ENCODE peak calls at places on chromosomes 3 and 15, in seven cellular contexts. G is activated CD4-positive, alpha-beta T cell treated with anti-CD3 and anti-CD28 coated beads, Interleukin-2, amount 10 ng/mL, durations not matched to agents 7 days and 5 days; D is stimulated activated CD4-positive, alpha-beta T cell treated with anti-CD3 and anti-CD28 coated beads, Interleukin-4, amount 100 ng/mL, for 1 hour; S is ascending aorta; U is heart left ventricle; K is T follicular helper cell; J is IMR-90. N is an unnamed sample.

GRCh38 chr15:52112203-52112750 is 298 bp downstream of the BCL2L10 start:
- DNase-seq in D (peak; percentile 56), G (peak; percentile 49), U (peak; percentile 45), J (no peak), K (peak; percentile 30), S (peak; percentile 57), N (peak; percentile 32)

GRCh38 chr15:36737430-36737891 is 158.0 kb downstream of the CDIN1 start:
- DNase-seq in K (no peak), S (no peak), G (no peak), D (no peak), J (peak; percentile 83), U (no peak), N (no peak)

GRCh38 chr3:117526485-117527079 is 817.0 kb downstream of the TUSC7 start:
- DNase-seq in J (peak; percentile 55), K (no peak), G (no peak), S (no peak), D (no peak), U (no peak), N (peak; percentile 27)

GRCh38 chr15:66294932-66295235 is 1.5 kb downstream of the DIS3L start:
- DNase-seq in S (no peak), G (no peak), D (no peak), J (peak; percentile 55), U (no peak), K (no peak), N (peak; percentile 20)

GRCh38 chr3:97954193-97954827 is 17.9 kb downstream of the RIOX2 start:
- DNase-seq in J (no peak), U (no peak), S (no peak), G (no peak), D (no peak), K (no peak), N (no peak)

GRCh38 chr15:25727867-25728600 is 135.1 kb downstream of the ATP10A start:
- DNase-seq in G (no peak), D (no peak), U (no peak), K (no peak), S (peak; percentile 47), J (no peak), N (no peak)

GRCh38 chr3:185830018-185830797 is 5.4 kb upstream of the IGF2BP2 start:
- DNase-seq in K (no peak), J (no peak), S (no peak), G (no peak), U (no peak), D (no peak), N (no peak)

GRCh38 chr3:170387952-170388351 is 30.4 kb downstream of the SKIL start:
- DNase-seq in J (peak; percentile 11), S (no peak), D (no peak), K (no peak), G (no peak), U (no peak), N (no peak)

GRCh38 chr3:38515367-38515766 is 19.2 kb downstream of the EXOG start:
- DNase-seq in G (no peak), D (no peak), J (no peak), U (no peak), K (no peak), S (no peak), N (no peak)

GRCh38 chr15:66844747-66845145 is 142.7 kb downstream of the SMAD6 start:
- DNase-seq in K (no peak), G (no peak), S (peak; percentile 58), U (no peak), J (no peak), D (no peak), N (no peak)

GRCh38 chr15:54082836-54083492 is 104.7 kb downstream of the UNC13C start:
- DNase-seq in G (peak; percentile 8), U (no peak), K (no peak), S (no peak), J (peak; percentile 0), D (no peak), N (peak; percentile 30)

GRCh38 chr3:14570089-14570488 is 29.9 kb upstream of the GRIP2 start:
- DNase-seq in U (no peak), D (no peak), S (no peak), G (no peak), J (no peak), K (no peak), N (peak; percentile 87)

GRCh38 chr15:38600241-38600640 is 35.6 kb upstream of the RASGRP1 start:
- DNase-seq in U (no peak), J (no peak), K (no peak), D (no peak), G (no peak), S (no peak), N (no peak)

GRCh38 chr15:72472907-72473669 is 1.0 kb upstream of the ARIH1 start:
- DNase-seq in J (peak; percentile 53), U (no peak), S (no peak), G (no peak), D (no peak), K (no peak), N (peak; percentile 23)

GRCh38 chr3:64129581-64129980 is 95.7 kb downstream of the PRICKLE2 start:
- DNase-seq in U (no peak), J (no peak), K (no peak), S (no peak), G (no peak), D (no peak), N (no peak)

GRCh38 chr15:70355275-70355795 is 257.6 kb upstream of the TLE3 start:
- DNase-seq in S (peak; percentile 41), K (no peak), J (no peak), G (no peak), D (no peak), U (no peak), N (no peak)

GRCh38 chr3:55091381-55092225 is 163.7 kb upstream of the LRTM1 start:
- DNase-seq in K (no peak), S (no peak), D (no peak), J (peak; percentile 72), G (no peak), U (no peak), N (no peak)

GRCh38 chr3:48273594-48274211 is 32.8 kb downstream of the ZNF589 start:
- DNase-seq in K (peak; percentile 41), G (peak; percentile 67), S (peak; percentile 68), U (peak; percentile 46), D (peak; percentile 41), J (peak; percentile 62), N (peak; percentile 76)

GRCh38 chr3:70933105-70933810 is 620.8 kb upstream of the MDFIC2 start:
- DNase-seq in D (no peak), U (no peak), S (no peak), J (no peak), G (no peak), K (no peak), N (no peak)

GRCh38 chr3:158460929-158461328 is 110.1 kb upstream of the MLF1 start:
- DNase-seq in D (no peak), K (no peak), U (no peak), J (peak; percentile 45), S (no peak), G (no peak), N (no peak)

GRCh38 chr3:19543212-19543841 is 390.7 kb downstream of the EFHB start:
- DNase-seq in G (no peak), D (no peak), K (no peak), J (no peak), S (no peak), U (no peak), N (peak; percentile 34)

GRCh38 chr3:22414239-22414638 is 663.2 kb upstream of the ZNF385D start:
- DNase-seq in K (no peak), D (no peak), G (no peak), U (no peak), J (no peak), S (no peak), N (no peak)

GRCh38 chr3:195591852-195592251 is 8.1 kb upstream of the APOD start:
- DNase-seq in D (no peak), S (peak; percentile 63), K (no peak), U (no peak), G (no peak), J (no peak), N (no peak)

GRCh38 chr3:182133752-182134151 is 422.0 kb downstream of the SOX2 start:
- DNase-seq in D (no peak), J (no peak), G (no peak), U (no peak), S (no peak), K (no peak), N (no peak)

GRCh38 chr3:127857270-127857801 is 35.0 kb upstream of the MGLL start:
- DNase-seq in K (no peak), U (no peak), D (no peak), J (peak; percentile 11), G (no peak), S (no peak), N (peak; percentile 21)

GRCh38 chr3:66431494-66431893 is 69.3 kb downstream of the LRIG1 start:
- DNase-seq in U (no peak), S (no peak), D (no peak), G (no peak), J (peak; percentile 95), K (no peak), N (no peak)

GRCh38 chr3:13477946-13478345 is 2.2 kb upstream of the HDAC11 start:
- DNase-seq in K (no peak), J (no peak), D (no peak), S (no peak), G (no peak), U (no peak), N (no peak)

GRCh38 chr15:28260722-28261121 is 61.3 kb downstream of the HERC2 start:
- DNase-seq in D (no peak), S (no peak), J (no peak), U (peak; percentile 61), K (no peak), G (no peak), N (no peak)

GRCh38 chr3:153621988-153622387 is 460.0 kb downstream of the RAP2B start:
- DNase-seq in K (no peak), G (peak; percentile 24), U (no peak), S (no peak), J (no peak), D (no peak), N (peak; percentile 6)

GRCh38 chr3:182027366-182027765 is 315.6 kb downstream of the SOX2 start:
- DNase-seq in K (no peak), D (no peak), J (no peak), S (no peak), U (no peak), G (no peak), N (no peak)